ENCODE peak calls at places on chromosomes 16 and 17, in eight cellular contexts. F is left lung; H is endothelial cell of umbilical vein; U is cardiac muscle cell; M is heart left ventricle; R is effector memory CD4-positive, alpha-beta T cell; L is neuronal stem cell; P is endodermal cell. D is an unnamed sample. For H3K4me1, the result is how much of the 10 kb centered on the place peaks cover.

GRCh38 chr17:61575983-61576382 is 15.0 kb downstream of the NACA2 start:
- DNase-seq in H (no peak), P (no peak), U (no peak), F (no peak), R (no peak), M (no peak), L (no peak), D (no peak)

GRCh38 chr17:42913527-42913926 is 12.9 kb downstream of the G6PC1 start:
- DNase-seq in H (no peak), P (no peak), L (no peak), M (no peak), F (no peak), U (no peak), R (no peak), D (no peak)

GRCh38 chr16:83113317-83113716 is 486.5 kb downstream of the CDH13 start:
- DNase-seq in R (no peak), U (peak), H (peak), M (no peak), F (no peak), P (peak), L (peak), D (no peak)

GRCh38 chr17:59172436-59173004 is 17.0 kb downstream of the PRR11 start:
- DNase-seq in L (no peak), H (no peak), F (no peak), M (no peak), U (no peak), R (no peak), P (no peak), D (no peak)

GRCh38 chr16:11639925-11640899 is 28.0 kb upstream of the SNN start:
- DNase-seq in F (peak), M (peak), P (peak), H (peak), R (no peak), L (no peak), U (peak), D (peak)

GRCh38 chr17:47727704-47728036 is 5.4 kb upstream of the TBX21 start:
- DNase-seq in R (no peak), M (peak), H (no peak), F (no peak), L (no peak), U (no peak), P (peak), D (no peak)

GRCh38 chr16:67641779-67642708 is 2.9 kb upstream of the CARMIL2 start:
- DNase-seq in P (no peak), M (peak), L (no peak), U (peak), H (peak), R (no peak), F (no peak), D (no peak)

GRCh38 chr17:76707985-76708807 is 2.6 kb downstream of the MXRA7 start:
- DNase-seq in U (peak), P (peak), H (no peak), F (no peak), M (peak), L (peak), R (no peak), D (peak)

GRCh38 chr16:12629271-12629670 is 174.4 kb downstream of the CPPED1 start:
- DNase-seq in F (no peak), U (no peak), M (no peak), P (no peak), L (no peak), R (no peak), H (no peak), D (no peak)

GRCh38 chr17:57542518-57542917 is 202.6 kb downstream of the CCDC182 start:
- DNase-seq in R (no peak), U (no peak), H (no peak), P (no peak), M (no peak), L (no peak), F (no peak), D (no peak)

GRCh38 chr16:68784226-68784625 is 47.1 kb downstream of the CDH1 start:
- DNase-seq in U (no peak), M (no peak), F (no peak), P (no peak), H (no peak), R (no peak), L (no peak), D (no peak)

GRCh38 chr16:68786685-68787418 is 49.8 kb downstream of the CDH1 start:
- DNase-seq in F (no peak), H (no peak), R (no peak), M (no peak), L (no peak), P (no peak), U (peak), D (peak)

GRCh38 chr16:68782198-68783174 is 45.4 kb downstream of the CDH1 start:
- DNase-seq in R (no peak), P (no peak), U (no peak), H (no peak), L (no peak), M (no peak), F (no peak), D (no peak)

GRCh38 chr16:68785715-68786114 is 48.6 kb downstream of the CDH1 start:
- DNase-seq in F (no peak), H (no peak), P (no peak), M (no peak), L (no peak), U (no peak), R (no peak), D (no peak)

GRCh38 chr16:68784721-68785120 is 47.6 kb downstream of the CDH1 start:
- DNase-seq in H (no peak), L (no peak), U (no peak), F (no peak), R (no peak), M (no peak), P (no peak), D (no peak)
- H3K4me1 ChIP-seq in H (under half), L (under half), U (under half), F (under half), R (under half), M (under half), P (under half), D (under half)

DNA sequence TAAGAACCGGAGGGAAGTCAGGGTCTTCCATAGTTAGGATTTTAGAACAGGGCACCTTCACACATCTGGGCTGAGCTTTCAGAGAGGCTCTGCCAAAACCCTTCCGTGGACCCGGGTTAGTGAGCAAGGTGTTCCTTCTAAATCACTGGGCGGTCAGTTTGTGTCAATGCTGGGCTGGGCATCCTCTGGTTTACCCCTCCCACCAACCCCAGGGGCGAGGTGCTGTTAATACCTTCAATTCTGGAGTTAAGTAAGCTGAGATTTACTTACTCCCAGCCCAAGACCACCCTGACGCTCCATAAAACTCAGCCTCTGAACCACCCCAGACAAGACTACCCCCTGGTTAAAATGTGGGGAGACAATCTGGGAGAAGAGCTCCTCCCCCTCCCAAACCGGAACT is 1.0 kb downstream of the TMEM92 start:
- DNase-seq in R (no peak), M (no peak), L (no peak), F (no peak), H (no peak), P (peak), U (no peak), D (no peak)
- H3K4me3 ChIP-seq in R (no peak), M (no peak), L (no peak), F (no peak), H (no peak), P (peak), U (no peak), D (no peak)

GRCh38 chr17:41589301-41589700 is 2.6 kb upstream of the KRT14 start:
- DNase-seq in R (no peak), M (no peak), F (no peak), L (no peak), P (no peak), U (no peak), H (no peak), D (no peak)

GRCh38 chr17:41595585-41595984 is 8.9 kb upstream of the KRT14 start:
- DNase-seq in F (no peak), M (no peak), H (no peak), L (no peak), P (no peak), R (no peak), U (no peak), D (no peak)

GRCh38 chr17:41593306-41594095 is 6.8 kb upstream of the KRT14 start:
- DNase-seq in L (no peak), F (no peak), M (no peak), U (no peak), R (no peak), H (no peak), P (peak), D (no peak)

GRCh38 chr17:41594363-41594915 is 7.7 kb upstream of the KRT14 start:
- DNase-seq in L (no peak), M (no peak), R (no peak), P (no peak), U (no peak), F (no peak), H (no peak), D (no peak)

DNA sequence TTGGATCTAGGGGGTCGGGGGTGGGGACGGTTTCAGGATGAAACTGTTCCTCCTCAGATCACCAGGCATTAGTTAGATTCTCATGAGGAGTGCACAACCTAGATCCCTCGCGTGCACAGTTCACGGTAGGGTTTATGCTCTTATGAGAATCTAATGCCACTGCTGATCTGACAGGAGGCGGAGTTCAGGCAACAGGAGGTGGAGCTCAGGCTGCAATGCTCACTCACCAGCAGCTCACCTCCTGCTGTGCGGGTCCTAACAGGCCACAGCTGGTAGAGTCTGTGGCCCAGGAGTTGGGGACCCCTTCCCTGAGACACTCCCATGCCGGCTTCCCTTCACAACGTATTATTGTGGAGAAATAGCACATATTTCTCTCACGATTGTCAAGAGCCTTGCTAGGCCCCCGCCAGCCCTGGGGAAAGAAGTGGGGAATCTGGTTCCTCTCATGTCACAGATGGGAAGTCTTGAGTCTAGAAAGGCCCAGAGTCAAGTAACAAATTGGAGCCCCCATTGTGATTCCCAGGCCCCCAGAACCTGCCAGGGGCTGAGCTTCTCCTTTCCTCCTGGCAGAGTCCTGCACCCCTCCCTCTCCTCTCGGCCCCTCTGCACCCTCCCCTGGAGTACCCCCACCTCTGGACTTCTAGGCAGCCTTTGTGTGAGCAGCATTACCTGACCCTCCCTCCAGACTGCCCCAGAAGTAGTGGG is 6.1 kb upstream of the KRT14 start:
- DNase-seq in U (no peak), L (no peak), F (no peak), P (peak), H (no peak), R (no peak), M (no peak), D (peak)
- H3K27ac ChIP-seq in U (no peak), L (no peak), F (no peak), P (no peak), H (no peak), R (no peak), M (no peak), D (no peak)

DNA sequence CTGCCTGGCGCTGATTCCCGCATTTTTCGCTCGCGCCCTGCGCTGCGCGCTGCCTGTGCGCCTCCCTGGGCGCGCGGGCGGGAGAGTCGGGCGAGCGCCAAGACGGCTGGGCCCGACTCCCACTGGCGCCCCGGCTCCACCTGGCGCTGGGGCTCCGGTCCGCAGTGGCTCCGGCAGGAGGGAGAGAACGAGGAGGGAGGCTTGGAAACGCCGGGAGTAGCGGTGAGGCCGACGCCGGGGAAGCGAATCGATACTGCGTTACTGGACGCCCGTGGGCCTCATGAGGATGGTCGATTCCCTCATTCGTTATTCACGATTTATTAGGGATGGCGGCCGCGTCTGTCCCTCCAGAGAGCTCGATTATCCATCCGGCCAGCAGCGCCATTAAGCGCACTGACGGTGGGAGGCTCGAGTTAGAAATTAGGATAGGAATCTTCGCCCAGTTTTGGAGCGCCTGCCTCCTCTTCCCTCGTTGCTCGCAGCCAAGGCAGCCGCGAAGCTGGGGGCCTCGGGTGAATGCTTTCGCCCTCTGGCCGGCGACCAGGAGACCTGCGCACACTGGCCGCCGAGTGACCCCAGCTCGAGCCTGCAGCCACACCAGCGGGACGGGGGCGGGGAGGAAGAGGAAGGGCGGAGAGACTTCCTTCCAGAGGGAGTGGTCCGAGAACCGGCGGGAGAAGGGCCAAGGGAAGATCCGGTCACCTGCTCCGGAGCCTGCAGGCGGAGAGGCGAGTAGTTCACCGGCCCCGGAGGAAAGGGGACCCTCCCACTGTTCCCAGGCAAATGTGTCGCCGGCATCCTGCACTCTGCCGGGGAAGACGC is 1.3 kb upstream of the PCGF2 start:
- DNase-seq in M (peak), H (peak), L (peak), U (peak), F (peak), P (peak), R (no peak), D (peak)
- H3K4me1 ChIP-seq in M (under half), H (half or more), L (under half), U (under half), F (under half), P (under half), R (half or more), D (under half)

DNA sequence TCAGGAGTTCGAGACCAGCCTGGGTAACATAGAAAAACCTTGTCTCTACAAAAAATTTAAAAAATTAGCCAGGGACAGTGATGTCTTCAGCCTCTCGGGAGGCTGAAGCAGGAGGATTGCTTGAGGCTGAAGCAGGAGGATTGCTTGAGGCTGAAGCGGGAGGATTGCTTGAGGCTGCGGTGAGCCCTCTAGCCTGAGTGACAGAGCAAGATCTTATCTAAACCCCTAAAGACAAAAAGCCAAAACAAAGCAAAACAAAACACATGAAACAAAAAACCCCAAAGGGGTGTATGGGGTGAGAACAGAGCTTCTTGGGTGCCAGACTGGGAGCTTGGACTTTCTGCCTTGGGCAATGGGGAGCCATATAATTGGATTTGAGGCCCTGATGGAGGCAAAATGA is 2.6 kb downstream of the SPNS3 start:
- DNase-seq in P (no peak), M (no peak), R (no peak), H (no peak), L (no peak), U (no peak), F (no peak), D (no peak)
- H3K4me3 ChIP-seq in P (no peak), M (no peak), R (no peak), H (no peak), L (no peak), U (no peak), F (no peak), D (no peak)

GRCh38 chr16:468072-468821 is 42.8 kb downstream of the RAB11FIP3 start:
- DNase-seq in R (no peak), M (no peak), P (peak), U (no peak), L (no peak), F (no peak), H (no peak), D (no peak)
- H3K27ac ChIP-seq in R (no peak), M (no peak), P (no peak), U (peak), L (no peak), F (no peak), H (no peak), D (no peak)

D was measured in SJCRH30.